ENCODE peak calls at places on chromosomes 11 and 22, in nine cellular contexts. One of them, this sample, is unnamed.

GRCh38 chr11:88384678-88385015 is 47.1 kb upstream of the CTSC start:
- DNase-seq in A549: no peak
- DNase-seq in tibial nerve: no peak
- DNase-seq in Peyer's patch: no peak
- DNase-seq in cardiac fibroblast: peak
- DNase-seq in neural progenitor cell: peak
- DNase-seq in epithelial cell of proximal tubule: no peak
- DNase-seq in astrocyte of the spinal cord: peak
- DNase-seq in fibroblast of lung: no peak
- DNase-seq in this sample: no peak

GRCh38 chr22:42697542-42698013 is 23.1 kb downstream of the A4GALT start:
- DNase-seq in astrocyte of the spinal cord: peak
- DNase-seq in epithelial cell of proximal tubule: peak
- DNase-seq in Peyer's patch: no peak
- DNase-seq in A549: peak
- DNase-seq in fibroblast of lung: peak
- DNase-seq in cardiac fibroblast: peak
- DNase-seq in neural progenitor cell: no peak
- DNase-seq in tibial nerve: peak
- DNase-seq in this sample: no peak

GRCh38 chr11:108929241-108929640 is 264.4 kb downstream of the DDX10 start:
- DNase-seq in fibroblast of lung: peak
- DNase-seq in A549: peak
- DNase-seq in neural progenitor cell: no peak
- DNase-seq in tibial nerve: no peak
- DNase-seq in cardiac fibroblast: peak
- DNase-seq in epithelial cell of proximal tubule: peak
- DNase-seq in astrocyte of the spinal cord: peak
- DNase-seq in Peyer's patch: no peak
- DNase-seq in this sample: no peak

GRCh38 chr11:119480375-119481020 is 57.5 kb upstream of the THY1 start:
- DNase-seq in tibial nerve: no peak
- DNase-seq in Peyer's patch: peak
- DNase-seq in fibroblast of lung: no peak
- DNase-seq in cardiac fibroblast: no peak
- DNase-seq in astrocyte of the spinal cord: no peak
- DNase-seq in A549: no peak
- DNase-seq in epithelial cell of proximal tubule: no peak
- DNase-seq in neural progenitor cell: no peak
- DNase-seq in this sample: peak

GRCh38 chr11:17352925-17353227 is 1.3 kb downstream of the NCR3LG1 start:
- DNase-seq in epithelial cell of proximal tubule: no peak
- DNase-seq in astrocyte of the spinal cord: no peak
- DNase-seq in tibial nerve: peak
- DNase-seq in neural progenitor cell: peak
- DNase-seq in fibroblast of lung: peak
- DNase-seq in A549: peak
- DNase-seq in Peyer's patch: peak
- DNase-seq in cardiac fibroblast: peak
- DNase-seq in this sample: no peak

GRCh38 chr11:19374189-19374588 is 133.4 kb upstream of the E2F8 start:
- DNase-seq in epithelial cell of proximal tubule: peak
- DNase-seq in cardiac fibroblast: peak
- DNase-seq in astrocyte of the spinal cord: peak
- DNase-seq in Peyer's patch: no peak
- DNase-seq in fibroblast of lung: peak
- DNase-seq in A549: peak
- DNase-seq in neural progenitor cell: no peak
- DNase-seq in tibial nerve: no peak
- DNase-seq in this sample: no peak

GRCh38 chr11:125554038-125554437 is 15.2 kb upstream of the EI24 start:
- DNase-seq in A549: no peak
- DNase-seq in fibroblast of lung: no peak
- DNase-seq in Peyer's patch: no peak
- DNase-seq in astrocyte of the spinal cord: no peak
- DNase-seq in tibial nerve: no peak
- DNase-seq in cardiac fibroblast: no peak
- DNase-seq in neural progenitor cell: no peak
- DNase-seq in epithelial cell of proximal tubule: no peak
- DNase-seq in this sample: no peak

GRCh38 chr22:42785706-42786499 is 65.2 kb upstream of the A4GALT start:
- DNase-seq in tibial nerve: no peak
- DNase-seq in cardiac fibroblast: no peak
- DNase-seq in epithelial cell of proximal tubule: no peak
- DNase-seq in Peyer's patch: no peak
- DNase-seq in astrocyte of the spinal cord: no peak
- DNase-seq in fibroblast of lung: no peak
- DNase-seq in A549: no peak
- DNase-seq in neural progenitor cell: no peak
- DNase-seq in this sample: no peak

GRCh38 chr11:116649268-116649667 is 123.5 kb downstream of the BUD13 start:
- DNase-seq in cardiac fibroblast: no peak
- DNase-seq in A549: no peak
- DNase-seq in fibroblast of lung: no peak
- DNase-seq in epithelial cell of proximal tubule: no peak
- DNase-seq in Peyer's patch: no peak
- DNase-seq in astrocyte of the spinal cord: no peak
- DNase-seq in tibial nerve: no peak
- DNase-seq in neural progenitor cell: no peak
- DNase-seq in this sample: no peak

GRCh38 chr22:30626413-30626812 is 9.2 kb upstream of the SLC35E4 start:
- DNase-seq in fibroblast of lung: no peak
- DNase-seq in neural progenitor cell: no peak
- DNase-seq in Peyer's patch: no peak
- DNase-seq in A549: no peak
- DNase-seq in tibial nerve: no peak
- DNase-seq in astrocyte of the spinal cord: no peak
- DNase-seq in cardiac fibroblast: no peak
- DNase-seq in epithelial cell of proximal tubule: no peak
- DNase-seq in this sample: no peak

GRCh38 chr11:128711136-128711535 is 17.3 kb downstream of the FLI1 start:
- DNase-seq in fibroblast of lung: peak
- DNase-seq in epithelial cell of proximal tubule: no peak
- DNase-seq in neural progenitor cell: no peak
- DNase-seq in Peyer's patch: no peak
- DNase-seq in tibial nerve: no peak
- DNase-seq in cardiac fibroblast: peak
- DNase-seq in astrocyte of the spinal cord: peak
- DNase-seq in A549: no peak
- DNase-seq in this sample: no peak

GRCh38 chr11:35274909-35275807 is 136.2 kb downstream of the CD44 start:
- DNase-seq in Peyer's patch: no peak
- DNase-seq in fibroblast of lung: peak
- DNase-seq in epithelial cell of proximal tubule: no peak
- DNase-seq in A549: peak
- DNase-seq in neural progenitor cell: peak
- DNase-seq in cardiac fibroblast: no peak
- DNase-seq in tibial nerve: no peak
- DNase-seq in astrocyte of the spinal cord: peak
- DNase-seq in this sample: no peak

GRCh38 chr11:75583710-75584658 is 21.9 kb downstream of the SERPINH1 start:
- DNase-seq in astrocyte of the spinal cord: peak
- DNase-seq in epithelial cell of proximal tubule: no peak
- DNase-seq in cardiac fibroblast: peak
- DNase-seq in tibial nerve: peak
- DNase-seq in A549: no peak
- DNase-seq in neural progenitor cell: peak
- DNase-seq in fibroblast of lung: peak
- DNase-seq in Peyer's patch: no peak
- DNase-seq in this sample: no peak

GRCh38 chr11:84714316-84714780 is 912.8 kb downstream of the DLG2 start:
- DNase-seq in epithelial cell of proximal tubule: peak
- DNase-seq in astrocyte of the spinal cord: peak
- DNase-seq in A549: peak
- DNase-seq in fibroblast of lung: peak
- DNase-seq in cardiac fibroblast: peak
- DNase-seq in neural progenitor cell: peak
- DNase-seq in Peyer's patch: no peak
- DNase-seq in tibial nerve: no peak
- DNase-seq in this sample: peak

GRCh38 chr22:20430641-20431519 is 6.7 kb downstream of the SCARF2 start:
- DNase-seq in Peyer's patch: peak
- DNase-seq in astrocyte of the spinal cord: no peak
- DNase-seq in A549: peak
- DNase-seq in tibial nerve: no peak
- DNase-seq in neural progenitor cell: peak
- DNase-seq in cardiac fibroblast: no peak
- DNase-seq in epithelial cell of proximal tubule: no peak
- DNase-seq in fibroblast of lung: peak
- DNase-seq in this sample: no peak
- TF ChIP-seq CTCF in Peyer's patch: no peak
- TF ChIP-seq CTCF in astrocyte of the spinal cord: peak
- TF ChIP-seq CTCF in A549: peak
- TF ChIP-seq CTCF in tibial nerve: peak
- TF ChIP-seq CTCF in neural progenitor cell: peak
- TF ChIP-seq CTCF in cardiac fibroblast: no peak
- TF ChIP-seq CTCF in epithelial cell of proximal tubule: peak
- TF ChIP-seq CTCF in fibroblast of lung: peak
- TF ChIP-seq CTCF in this sample: peak

GRCh38 chr22:25134028-25134427 is 65.6 kb upstream of the CRYBB3 start:
- DNase-seq in cardiac fibroblast: no peak
- DNase-seq in astrocyte of the spinal cord: no peak
- DNase-seq in epithelial cell of proximal tubule: no peak
- DNase-seq in Peyer's patch: no peak
- DNase-seq in tibial nerve: no peak
- DNase-seq in neural progenitor cell: no peak
- DNase-seq in A549: no peak
- DNase-seq in fibroblast of lung: no peak
- DNase-seq in this sample: no peak

GRCh38 chr22:25134451-25134850 is 65.2 kb upstream of the CRYBB3 start:
- DNase-seq in fibroblast of lung: no peak
- DNase-seq in neural progenitor cell: no peak
- DNase-seq in Peyer's patch: no peak
- DNase-seq in cardiac fibroblast: no peak
- DNase-seq in astrocyte of the spinal cord: no peak
- DNase-seq in A549: no peak
- DNase-seq in epithelial cell of proximal tubule: no peak
- DNase-seq in tibial nerve: no peak
- DNase-seq in this sample: no peak

GRCh38 chr22:25130462-25130861 is 69.2 kb upstream of the CRYBB3 start:
- DNase-seq in fibroblast of lung: no peak
- DNase-seq in Peyer's patch: no peak
- DNase-seq in tibial nerve: no peak
- DNase-seq in A549: no peak
- DNase-seq in neural progenitor cell: no peak
- DNase-seq in cardiac fibroblast: no peak
- DNase-seq in astrocyte of the spinal cord: no peak
- DNase-seq in epithelial cell of proximal tubule: no peak
- DNase-seq in this sample: no peak

GRCh38 chr22:25127274-25127673 is 72.4 kb upstream of the CRYBB3 start:
- DNase-seq in astrocyte of the spinal cord: no peak
- DNase-seq in Peyer's patch: no peak
- DNase-seq in tibial nerve: no peak
- DNase-seq in fibroblast of lung: no peak
- DNase-seq in neural progenitor cell: peak
- DNase-seq in A549: no peak
- DNase-seq in cardiac fibroblast: no peak
- DNase-seq in epithelial cell of proximal tubule: no peak
- DNase-seq in this sample: no peak

GRCh38 chr22:25131198-25131887 is 68.3 kb upstream of the CRYBB3 start:
- DNase-seq in epithelial cell of proximal tubule: no peak
- DNase-seq in astrocyte of the spinal cord: no peak
- DNase-seq in Peyer's patch: no peak
- DNase-seq in neural progenitor cell: no peak
- DNase-seq in A549: no peak
- DNase-seq in cardiac fibroblast: no peak
- DNase-seq in tibial nerve: no peak
- DNase-seq in fibroblast of lung: no peak
- DNase-seq in this sample: no peak
- TF ChIP-seq CTCF in epithelial cell of proximal tubule: peak
- TF ChIP-seq CTCF in astrocyte of the spinal cord: no peak
- TF ChIP-seq CTCF in Peyer's patch: no peak
- TF ChIP-seq CTCF in neural progenitor cell: no peak
- TF ChIP-seq CTCF in A549: no peak
- TF ChIP-seq CTCF in cardiac fibroblast: no peak
- TF ChIP-seq CTCF in tibial nerve: no peak
- TF ChIP-seq CTCF in fibroblast of lung: no peak
- TF ChIP-seq CTCF in this sample: no peak

GRCh38 chr22:29313126-29314071 is 2.1 kb downstream of the RASL10A start:
- DNase-seq in neural progenitor cell: peak
- DNase-seq in tibial nerve: no peak
- DNase-seq in fibroblast of lung: peak
- DNase-seq in Peyer's patch: peak
- DNase-seq in A549: no peak
- DNase-seq in epithelial cell of proximal tubule: no peak
- DNase-seq in cardiac fibroblast: peak
- DNase-seq in astrocyte of the spinal cord: peak
- DNase-seq in this sample: no peak
- TF ChIP-seq CTCF in neural progenitor cell: peak
- TF ChIP-seq CTCF in tibial nerve: peak
- TF ChIP-seq CTCF in fibroblast of lung: peak
- TF ChIP-seq CTCF in Peyer's patch: peak
- TF ChIP-seq CTCF in A549: peak
- TF ChIP-seq CTCF in epithelial cell of proximal tubule: peak
- TF ChIP-seq CTCF in cardiac fibroblast: peak
- TF ChIP-seq CTCF in astrocyte of the spinal cord: peak
- TF ChIP-seq CTCF in this sample: peak

GRCh38 chr11:15128621-15129020 is 13.9 kb downstream of the INSC start:
- DNase-seq in Peyer's patch: no peak
- DNase-seq in cardiac fibroblast: no peak
- DNase-seq in fibroblast of lung: no peak
- DNase-seq in tibial nerve: no peak
- DNase-seq in epithelial cell of proximal tubule: no peak
- DNase-seq in A549: no peak
- DNase-seq in neural progenitor cell: no peak
- DNase-seq in astrocyte of the spinal cord: no peak
- DNase-seq in this sample: no peak
- TF ChIP-seq CTCF in Peyer's patch: no peak
- TF ChIP-seq CTCF in cardiac fibroblast: no peak
- TF ChIP-seq CTCF in fibroblast of lung: no peak
- TF ChIP-seq CTCF in tibial nerve: no peak
- TF ChIP-seq CTCF in epithelial cell of proximal tubule: no peak
- TF ChIP-seq CTCF in A549: no peak
- TF ChIP-seq CTCF in neural progenitor cell: no peak
- TF ChIP-seq CTCF in astrocyte of the spinal cord: no peak
- TF ChIP-seq CTCF in this sample: no peak

This sample was measured in type B pancreatic cell.